ENCODE peak calls at places on chromosomes 5 and 9, in seven cellular contexts. F is neuronal stem cell, L is H9, E is IMR-90, W is mesendoderm, A is mesenchymal stem cell, X is H1. P is an unnamed sample.

GRCh38 chr5:27590503-27590902 is 552.1 kb upstream of the CDH9 start:
- DNase-seq in F (no peak), L (no peak), E (no peak), W (no peak), A (no peak), X (no peak), P (no peak)

GRCh38 chr5:17828709-17829108 is 194.4 kb downstream of the TAF11L14 start:
- DNase-seq in F (no peak), L (no peak), E (no peak), W (no peak), A (no peak), X (no peak), P (peak; percentile 13)

GRCh38 chr9:134962998-134963364 is 45.3 kb upstream of the FCN1 start:
- DNase-seq in F (no peak), L (no peak), E (no peak), W (no peak), A (no peak), X (no peak), P (no peak)

GRCh38 chr9:4596165-4596922 is 65.8 kb upstream of the PLPP6 start:
- DNase-seq in F (no peak), L (no peak), E (no peak), W (peak; percentile 18), A (no peak), X (no peak), P (no peak)

GRCh38 chr5:57684299-57684702 is 201.7 kb upstream of the ACTBL2 start:
- DNase-seq in F (no peak), L (no peak), E (no peak), W (peak; percentile 57), A (no peak), X (no peak), P (no peak)

GRCh38 chr9:92964981-92965758 is 17.8 kb downstream of the FGD3 start:
- DNase-seq in F (no peak), L (no peak), E (no peak), W (no peak), A (no peak), X (no peak), P (no peak)

GRCh38 chr9:118533101-118533500 is 828.9 kb downstream of the TLR4 start:
- DNase-seq in F (no peak), L (no peak), E (no peak), W (no peak), A (peak; percentile 17), X (no peak), P (peak; percentile 32)

GRCh38 chr9:122080986-122081385 is 12.1 kb downstream of the TTLL11 start:
- DNase-seq in F (no peak), L (no peak), E (peak; percentile 84), W (no peak), A (no peak), X (no peak), P (no peak)

GRCh38 chr9:109751253-109751652 is 28.7 kb upstream of the PALM2AKAP2 start:
- DNase-seq in F (no peak), L (no peak), E (peak; percentile 82), W (no peak), A (no peak), X (no peak), P (no peak)

GRCh38 chr9:36470891-36471290 is 70.8 kb upstream of the RNF38 start:
- DNase-seq in F (no peak), L (no peak), E (peak; percentile 71), W (no peak), A (peak; percentile 78), X (no peak), P (no peak)

GRCh38 chr9:133425049-133425632 is 3.0 kb downstream of the ADAMTS13 start:
- DNase-seq in F (no peak), L (no peak), E (no peak), W (no peak), A (no peak), X (no peak), P (no peak)

GRCh38 chr9:128920381-128921058 is at the start of gene PHYHD1:
- DNase-seq in F (no peak), L (no peak), E (peak; percentile 61), W (no peak), A (peak; percentile 29), X (no peak), P (no peak)

GRCh38 chr9:82363236-82363635 is 374.7 kb downstream of the SPATA31D1 start:
- DNase-seq in F (no peak), L (no peak), E (no peak), W (peak; percentile 46), A (no peak), X (no peak), P (no peak)

GRCh38 chr9:93305497-93306020 is 121.6 kb downstream of the WNK2 start:
- DNase-seq in F (no peak), L (peak; percentile 24), E (no peak), W (no peak), A (no peak), X (no peak), P (no peak)

GRCh38 chr5:56565693-56566092 is 249.7 kb upstream of the MAP3K1 start:
- DNase-seq in F (no peak), L (no peak), E (no peak), W (no peak), A (no peak), X (no peak), P (no peak)

GRCh38 chr5:43635374-43635773 is 32.4 kb downstream of the NNT start:
- DNase-seq in F (no peak), L (no peak), E (peak; percentile 52), W (no peak), A (peak; percentile 18), X (no peak), P (no peak)
- H4K8ac ChIP-seq in F (no peak overlapping the region), L (no peak overlapping the region), E (no peak overlapping the region), W (no peak overlapping the region), A (no peak overlapping the region), X (no peak overlapping the region), P (no peak overlapping the region)

GRCh38 chr5:124685404-124685930 is 61.0 kb downstream of the ZNF608 start:
- DNase-seq in F (no peak), L (no peak), E (no peak), W (peak; percentile 40), A (no peak), X (no peak), P (no peak)

GRCh38 chr5:124678992-124679519 is 67.4 kb downstream of the ZNF608 start:
- DNase-seq in F (no peak), L (no peak), E (no peak), W (no peak), A (no peak), X (no peak), P (no peak)

GRCh38 chr5:124686239-124687004 is 60.0 kb downstream of the ZNF608 start:
- DNase-seq in F (no peak), L (no peak), E (no peak), W (no peak), A (no peak), X (no peak), P (no peak)

GRCh38 chr5:124679578-124680210 is 66.7 kb downstream of the ZNF608 start:
- DNase-seq in F (no peak), L (no peak), E (no peak), W (no peak), A (no peak), X (no peak), P (no peak)

DNA sequence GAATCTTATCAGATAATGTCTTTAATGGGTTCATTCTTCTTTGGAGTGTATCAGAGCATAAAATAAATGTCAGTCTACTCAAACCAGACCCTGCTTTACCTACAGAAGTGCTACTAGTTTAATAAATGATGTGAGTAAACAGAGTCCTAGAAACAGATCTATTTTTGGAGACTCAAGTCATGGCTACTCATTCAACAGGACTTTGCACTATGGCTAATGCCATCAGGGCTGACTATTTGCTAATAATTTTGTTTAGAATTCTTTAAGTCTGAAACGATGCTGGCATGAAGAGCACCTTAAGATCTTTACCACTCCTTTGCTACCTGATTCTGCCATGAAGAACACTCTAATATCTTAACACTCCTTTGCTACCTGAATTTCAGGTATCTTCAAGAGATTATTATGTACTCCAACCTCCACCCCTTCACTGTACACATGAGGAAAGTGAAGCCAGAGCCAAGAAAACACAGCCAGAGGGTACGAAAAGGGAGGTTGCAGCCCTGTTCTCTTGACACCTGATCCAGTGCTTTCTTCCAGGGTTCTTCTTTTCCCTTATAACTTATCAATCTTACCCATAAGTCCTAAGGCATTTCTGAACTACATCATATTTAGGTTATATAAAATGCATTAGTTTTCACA is 62.4 kb downstream of the ZNF608 start:
- DNase-seq in F (no peak), L (no peak), E (no peak), W (no peak), A (no peak), X (no peak), P (peak; percentile 75)
- H3K27ac ChIP-seq in F (no peak overlapping the region), L (no peak overlapping the region), E (no peak overlapping the region), W (no peak overlapping the region), A (no peak overlapping the region), X (no peak overlapping the region), P (no peak overlapping the region)

GRCh38 chr5:68012429-68012828 is 203.1 kb upstream of the PIK3R1 start:
- DNase-seq in F (no peak), L (no peak), E (peak; percentile 4), W (no peak), A (peak; percentile 24), X (no peak), P (no peak)

GRCh38 chr5:68015933-68016332 is 199.6 kb upstream of the PIK3R1 start:
- DNase-seq in F (no peak), L (no peak), E (no peak), W (no peak), A (no peak), X (no peak), P (no peak)

GRCh38 chr5:68011801-68012200 is 203.8 kb upstream of the PIK3R1 start:
- DNase-seq in F (no peak), L (no peak), E (no peak), W (no peak), A (peak; percentile 55), X (no peak), P (peak; percentile 95)

GRCh38 chr5:68012831-68013230 is 202.7 kb upstream of the PIK3R1 start:
- DNase-seq in F (no peak), L (no peak), E (no peak), W (no peak), A (no peak), X (no peak), P (no peak)

GRCh38 chr5:68015381-68015780 is 200.2 kb upstream of the PIK3R1 start:
- DNase-seq in F (no peak), L (no peak), E (no peak), W (no peak), A (no peak), X (no peak), P (no peak)
- H4K8ac ChIP-seq in F (no peak overlapping the region), L (no peak overlapping the region), E (no peak overlapping the region), W (no peak overlapping the region), A (no peak overlapping the region), X (no peak overlapping the region), P (no peak overlapping the region)

GRCh38 chr9:14797442-14797841 is 74.9 kb upstream of the CER1 start:
- DNase-seq in F (no peak), L (no peak), E (no peak), W (no peak), A (peak; percentile 27), X (no peak), P (peak; percentile 30)
- H3K27ac ChIP-seq in F (no peak overlapping the region), L (no peak overlapping the region), E (no peak overlapping the region), W (no peak overlapping the region), A (no peak overlapping the region), X (no peak overlapping the region), P (no peak overlapping the region)

GRCh38 chr5:34772267-34772666 is 66.7 kb upstream of the TTC23L start:
- DNase-seq in F (no peak), L (no peak), E (no peak), W (no peak), A (no peak), X (no peak), P (no peak)
- H4K8ac ChIP-seq in F (no peak overlapping the region), L (no peak overlapping the region), E (no peak overlapping the region), W (no peak overlapping the region), A (no peak overlapping the region), X (no peak overlapping the region), P (no peak overlapping the region)